ENCODE peak calls at places on chromosome 12, in seven cellular contexts. M, Y, U, J, C, Z and F are unnamed samples.

GRCh38 chr12:116609236-116609635 is 50.1 kb downstream of the MAP1LC3B2 start:
- DNase-seq in M (no peak), Y (no peak), U (no peak), J (no peak), C (no peak), Z (no peak), F (no peak)

GRCh38 chr12:46936042-46936441 is 110.2 kb upstream of the SLC38A4 start:
- DNase-seq in M (no peak), Y (no peak), U (no peak), J (no peak), C (no peak), Z (no peak), F (no peak)

GRCh38 chr12:124395284-124395752 is 100.4 kb downstream of the RFLNA start:
- DNase-seq in M (no peak), Y (no peak), U (no peak), J (no peak), C (no peak), Z (no peak), F (no peak)

GRCh38 chr12:570237-570925 is 92.9 kb downstream of the NINJ2 start:
- DNase-seq in M (peak; percentile 86), Y (peak; percentile 77), U (peak; percentile 95), J (peak; percentile 83), C (peak; percentile 80), Z (peak; percentile 86), F (peak; percentile 36)

GRCh38 chr12:75568387-75568786 is 57.0 kb upstream of the KRR1 start:
- DNase-seq in M (peak; percentile 60), Y (no peak), U (no peak), J (no peak), C (no peak), Z (no peak), F (no peak)

GRCh38 chr12:5003025-5003666 is 40.5 kb upstream of the KCNA5 start:
- DNase-seq in M (peak; percentile 40), Y (peak; percentile 62), U (peak; percentile 97), J (peak; percentile 41), C (no peak), Z (no peak), F (peak; percentile 82)

GRCh38 chr12:121789800-121790748 is 3.4 kb downstream of the RHOF start:
- DNase-seq in M (no peak), Y (peak; percentile 75), U (no peak), J (no peak), C (no peak), Z (peak; percentile 95), F (no peak)

GRCh38 chr12:19605720-19606119 is 166.4 kb downstream of the AEBP2 start:
- DNase-seq in M (no peak), Y (no peak), U (no peak), J (no peak), C (no peak), Z (no peak), F (no peak)

GRCh38 chr12:42539696-42540095 is 49.9 kb downstream of the PRICKLE1 start:
- DNase-seq in M (no peak), Y (no peak), U (no peak), J (no peak), C (no peak), Z (no peak), F (no peak)

GRCh38 chr12:6551063-6551461 is 4.8 kb downstream of the IFFO1 start:
- DNase-seq in M (peak; percentile 22), Y (no peak), U (no peak), J (peak; percentile 88), C (no peak), Z (peak; percentile 84), F (no peak)

GRCh38 chr12:563899-564298 is 99.3 kb downstream of the NINJ2 start:
- DNase-seq in M (no peak), Y (no peak), U (no peak), J (no peak), C (no peak), Z (peak; percentile 27), F (no peak)

GRCh38 chr12:115872212-115872611 is 405.3 kb downstream of the MED13L start:
- DNase-seq in M (no peak), Y (no peak), U (peak; percentile 60), J (no peak), C (no peak), Z (no peak), F (no peak)

GRCh38 chr12:25187781-25188180 is 7.2 kb downstream of the DNAI7 start:
- DNase-seq in M (peak; percentile 96), Y (no peak), U (no peak), J (no peak), C (no peak), Z (no peak), F (no peak)

GRCh38 chr12:116537149-116537904 is 21.9 kb upstream of the MAP1LC3B2 start:
- DNase-seq in M (no peak), Y (no peak), U (no peak), J (no peak), C (no peak), Z (no peak), F (peak; percentile 12)

GRCh38 chr12:108784270-108784669 is 53.0 kb upstream of the CORO1C start:
- DNase-seq in M (no peak), Y (no peak), U (no peak), J (peak; percentile 54), C (no peak), Z (no peak), F (peak; percentile 66)

GRCh38 chr12:124716208-124717141 is 147.2 kb downstream of the SCARB1 start:
- DNase-seq in M (no peak), Y (peak; percentile 55), U (no peak), J (no peak), C (no peak), Z (no peak), F (peak; percentile 94)

GRCh38 chr12:28378749-28379148 is 188.5 kb downstream of the CCDC91 start:
- DNase-seq in M (peak; percentile 96), Y (no peak), U (no peak), J (no peak), C (no peak), Z (no peak), F (no peak)

GRCh38 chr12:31578632-31579031 is 12.3 kb downstream of the DENND5B start:
- DNase-seq in M (peak; percentile 75), Y (no peak), U (no peak), J (no peak), C (no peak), Z (no peak), F (peak; percentile 24)

GRCh38 chr12:53844989-53845836 is 93.4 kb upstream of the HOXC13 start:
- DNase-seq in M (peak; percentile 54), Y (no peak), U (no peak), J (no peak), C (no peak), Z (no peak), F (no peak)

DNA sequence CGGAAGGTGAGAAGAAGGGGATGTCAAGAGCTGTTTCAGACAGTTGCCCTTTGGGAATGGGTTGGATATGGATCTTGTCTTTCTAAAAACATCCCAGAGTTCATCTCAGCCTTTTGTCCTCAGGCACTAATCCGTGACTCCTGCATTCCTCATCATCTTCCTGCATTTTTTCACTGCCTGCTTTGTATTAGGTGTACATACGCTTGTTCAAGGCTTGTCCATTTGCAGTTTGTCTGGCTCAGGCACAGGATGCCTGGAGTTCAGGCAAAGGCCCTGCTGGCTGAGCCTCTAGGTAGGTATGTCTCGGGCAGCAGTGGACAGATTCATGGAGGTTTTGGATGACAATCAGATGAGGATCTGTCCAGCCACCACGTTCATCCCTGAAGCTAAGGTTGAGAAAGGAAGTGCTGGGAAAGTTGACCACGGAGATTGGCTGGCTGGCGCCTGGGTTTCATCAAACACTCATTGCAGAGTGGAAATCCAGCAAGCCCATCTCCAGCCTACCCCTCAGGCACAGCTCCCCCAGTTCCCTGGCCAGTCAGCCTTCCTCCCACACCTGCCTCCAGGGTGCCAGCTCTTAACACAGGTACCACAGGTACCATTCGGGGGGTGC is 12.4 kb upstream of the TMEM106C start:
- DNase-seq in M (no peak), Y (no peak), U (no peak), J (no peak), C (no peak), Z (no peak), F (no peak)
- H3K4me1 ChIP-seq in M (peaks cover 14% of the 10 kb centered on the region), Y (peaks cover 23% of the 10 kb centered on the region), U (no peaks in the 10 kb centered on the region), J (no peaks in the 10 kb centered on the region), C (peaks cover 9% of the 10 kb centered on the region), Z (peaks cover 25% of the 10 kb centered on the region), F (peaks cover 5% of the 10 kb centered on the region)

GRCh38 chr12:113358381-113359132 is at the start of gene PLBD2:
- DNase-seq in M (peak; percentile 90), Y (peak; percentile 96), U (peak; percentile 100), J (peak; percentile 92), C (peak; percentile 96), Z (peak; percentile 97), F (peak; percentile 95)

GRCh38 chr12:113364698-113365097 is 6.3 kb downstream of the PLBD2 start:
- DNase-seq in M (no peak), Y (no peak), U (no peak), J (no peak), C (no peak), Z (no peak), F (no peak)

GRCh38 chr12:113359133-113359938 is 949 bp downstream of the PLBD2 start:
- DNase-seq in M (peak; percentile 30), Y (no peak), U (no peak), J (no peak), C (peak; percentile 79), Z (no peak), F (peak; percentile 12)

GRCh38 chr12:113361574-113362370 is 3.4 kb downstream of the PLBD2 start:
- DNase-seq in M (no peak), Y (no peak), U (no peak), J (no peak), C (no peak), Z (no peak), F (no peak)

GRCh38 chr12:113359939-113360748 is 1.8 kb downstream of the PLBD2 start:
- DNase-seq in M (peak; percentile 22), Y (no peak), U (peak; percentile 65), J (no peak), C (no peak), Z (no peak), F (peak; percentile 12)
- TF ChIP-seq CTCF in M (peak; percentile 16), Y (no peak), U (peak; percentile 65), J (no peak), C (no peak), Z (no peak), F (no peak)

DNA sequence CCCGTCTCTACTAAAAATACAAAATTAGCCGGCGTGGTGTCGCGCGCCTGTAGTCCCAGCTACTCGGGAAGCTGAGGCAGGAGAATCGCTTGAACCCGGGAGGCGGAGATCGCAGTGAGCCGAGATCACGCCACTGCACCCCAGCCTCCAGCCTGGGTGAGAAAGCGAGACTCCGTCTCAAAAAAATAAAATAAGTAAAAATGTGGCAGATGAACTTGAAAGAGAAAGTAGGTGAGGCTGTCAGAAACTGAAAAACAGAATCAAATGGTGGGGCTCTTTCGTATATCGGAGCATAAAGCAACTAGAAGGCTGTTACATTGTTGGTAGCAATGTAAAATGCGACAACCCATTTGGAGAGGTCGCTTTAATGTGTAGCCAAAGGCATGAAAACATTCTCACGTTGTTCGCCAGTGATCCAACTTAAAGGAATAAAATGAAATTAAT is 767 bp upstream of the CCNT1 start:
- DNase-seq in M (no peak), Y (no peak), U (no peak), J (no peak), C (no peak), Z (no peak), F (no peak)
- H3K36me3 ChIP-seq in M (no peaks in the 10 kb centered on the region), Y (peaks cover 26% of the 10 kb centered on the region), U (peaks cover 25% of the 10 kb centered on the region), J (no peaks in the 10 kb centered on the region), C (no peaks in the 10 kb centered on the region), Z (no peaks in the 10 kb centered on the region), F (peaks cover 5% of the 10 kb centered on the region)

DNA sequence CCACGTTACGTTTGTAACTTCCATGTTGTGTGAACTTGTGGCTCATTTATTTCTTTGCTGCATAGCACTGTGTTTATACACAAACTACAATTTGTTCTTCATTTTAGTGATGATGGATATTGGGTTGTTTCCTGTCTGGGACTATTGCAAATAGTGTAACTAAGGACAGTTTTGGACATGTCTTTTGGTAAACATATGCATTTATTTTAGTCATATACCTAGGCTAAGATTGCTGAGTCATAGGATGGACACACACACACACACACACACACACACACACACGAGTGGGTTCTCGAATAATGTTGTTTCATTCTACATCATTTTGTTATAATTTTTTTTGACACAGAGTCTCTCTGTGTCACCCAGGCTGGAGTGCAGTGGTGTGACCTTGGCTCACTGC is 123.5 kb upstream of the CAND1 start:
- DNase-seq in M (no peak), Y (no peak), U (no peak), J (no peak), C (no peak), Z (no peak), F (no peak)
- H3K4me1 ChIP-seq in M (no peaks in the 10 kb centered on the region), Y (no peaks in the 10 kb centered on the region), U (no peaks in the 10 kb centered on the region), J (no peaks in the 10 kb centered on the region), C (no peaks in the 10 kb centered on the region), Z (no peaks in the 10 kb centered on the region), F (no peaks in the 10 kb centered on the region)